ENCODE peak calls at places on chromosomes 11 and 22, in seven cellular contexts. E, I, M, U, R, Q and L are unnamed samples.
A peak's percentile ranks its signal among the peaks of the same experiment; 100 is the strongest.

GRCh38 chr11:63240098-63240497 is 3.3 kb downstream of the SLC22A25 start:
- DNase-seq in R (no peak), I (no peak), U (no peak), E (no peak), Q (no peak), M (no peak), L (no peak)

GRCh38 chr11:18066626-18067025 is 20.6 kb upstream of the TPH1 start:
- DNase-seq in I (no peak), Q (no peak), E (no peak), U (no peak), R (no peak), M (no peak), L (no peak)

GRCh38 chr11:112364962-112365481 is 104.4 kb upstream of the PLET1 start:
- DNase-seq in Q (no peak), E (peak; percentile 79), I (no peak), R (no peak), M (no peak), U (peak; percentile 51), L (no peak)

GRCh38 chr11:1854949-1855885 is 2.3 kb downstream of the LSP1 start:
- DNase-seq in Q (no peak), M (no peak), I (no peak), R (no peak), E (no peak), U (no peak), L (no peak)

GRCh38 chr11:126485021-126485781 is 129.7 kb downstream of the ST3GAL4 start:
- DNase-seq in Q (no peak), U (no peak), M (no peak), E (no peak), I (no peak), R (no peak), L (no peak)

GRCh38 chr11:45027312-45027711 is 76.6 kb upstream of the TP53I11 start:
- DNase-seq in E (no peak), U (no peak), R (no peak), M (peak; percentile 15), Q (no peak), I (no peak), L (no peak)

GRCh38 chr11:117830674-117831351 is 6.3 kb upstream of the FXYD2 start:
- DNase-seq in I (no peak), E (peak; percentile 13), Q (no peak), M (peak; percentile 63), R (no peak), U (no peak), L (no peak)

GRCh38 chr11:90717522-90717921 is 494.7 kb upstream of the CHORDC1 start:
- DNase-seq in E (no peak), R (no peak), U (no peak), Q (no peak), M (no peak), I (no peak), L (no peak)

GRCh38 chr11:87574193-87574592 is 536.5 kb downstream of the TMEM135 start:
- DNase-seq in U (no peak), M (no peak), I (no peak), R (no peak), Q (no peak), E (no peak), L (no peak)

GRCh38 chr11:326842-327580 is 6.4 kb upstream of the IFITM3 start:
- DNase-seq in E (peak; percentile 94), Q (peak; percentile 50), U (no peak), I (peak; percentile 38), R (peak; percentile 88), M (no peak), L (peak; percentile 81)

GRCh38 chr11:43835104-43835503 is 45.5 kb upstream of the ALKBH3 start:
- DNase-seq in R (no peak), U (no peak), I (no peak), E (no peak), M (no peak), Q (no peak), L (no peak)

GRCh38 chr11:75425422-75425821 is 7.6 kb downstream of the KLHL35 start:
- DNase-seq in E (no peak), U (peak; percentile 38), R (no peak), I (no peak), M (peak; percentile 93), Q (no peak), L (peak; percentile 11)

GRCh38 chr22:43014062-43014875 is 680 bp downstream of the PACSIN2 start:
- DNase-seq in M (peak; percentile 83), R (peak; percentile 73), I (no peak), Q (peak; percentile 44), U (no peak), E (peak; percentile 35), L (peak; percentile 74)

GRCh38 chr11:58574851-58575250 is 805 bp downstream of the LPXN start:
- DNase-seq in I (no peak), U (no peak), E (no peak), M (no peak), R (no peak), Q (no peak), L (no peak)

GRCh38 chr11:58222730-58223129 is 6.0 kb downstream of the OR10Q1 start:
- DNase-seq in E (no peak), Q (no peak), I (no peak), M (no peak), U (no peak), R (no peak), L (no peak)

GRCh38 chr11:111162306-111162705 is 83.2 kb upstream of the POU2AF2 start:
- DNase-seq in U (no peak), E (no peak), R (no peak), I (no peak), M (no peak), Q (no peak), L (no peak)

GRCh38 chr11:10293423-10294288 is at the start of gene SBF2:
- DNase-seq in I (peak; percentile 85), U (peak; percentile 90), R (peak; percentile 89), Q (peak; percentile 86), M (peak; percentile 94), E (peak; percentile 87), L (peak; percentile 93)

DNA sequence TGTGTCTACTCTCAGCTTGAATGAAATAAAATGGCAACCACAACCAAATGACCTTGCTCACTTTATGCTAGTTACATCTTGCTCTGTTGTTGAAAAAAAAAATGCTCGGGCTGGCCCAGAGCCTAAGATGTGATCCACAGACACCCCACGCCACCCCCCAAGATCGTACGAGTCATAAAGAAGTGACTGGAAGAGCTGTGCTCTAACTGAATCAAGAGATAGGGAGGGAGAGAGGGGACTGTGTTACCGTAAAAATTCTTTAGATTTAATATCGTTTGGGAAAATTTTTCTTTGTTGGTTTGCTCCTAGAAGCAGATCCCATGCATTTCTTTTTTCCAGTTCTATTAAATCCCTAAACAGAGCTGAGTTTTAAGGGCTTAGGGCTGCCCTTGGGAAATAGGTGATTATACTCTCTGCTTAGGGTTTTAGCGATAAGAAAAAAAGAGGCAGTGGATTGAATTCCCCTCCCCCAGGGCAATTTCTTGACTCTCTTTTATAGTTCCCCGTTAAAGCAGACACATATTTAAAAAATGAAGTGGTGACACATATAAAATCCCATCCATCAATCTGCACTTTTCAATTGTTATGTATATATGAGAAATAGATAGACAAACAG is 14.5 kb downstream of the MAML2 start:
- DNase-seq in Q (no peak), U (no peak), I (no peak), R (no peak), M (no peak), E (no peak), L (no peak)
- H3K4me1 ChIP-seq in Q (peaks cover 19% of the 10 kb centered on the region), U (peaks cover 55% of the 10 kb centered on the region), I (peaks cover 45% of the 10 kb centered on the region), R (peaks cover 74% of the 10 kb centered on the region), M (peaks cover 16% of the 10 kb centered on the region), E (no peaks in the 10 kb centered on the region), L (no peaks in the 10 kb centered on the region)

DNA sequence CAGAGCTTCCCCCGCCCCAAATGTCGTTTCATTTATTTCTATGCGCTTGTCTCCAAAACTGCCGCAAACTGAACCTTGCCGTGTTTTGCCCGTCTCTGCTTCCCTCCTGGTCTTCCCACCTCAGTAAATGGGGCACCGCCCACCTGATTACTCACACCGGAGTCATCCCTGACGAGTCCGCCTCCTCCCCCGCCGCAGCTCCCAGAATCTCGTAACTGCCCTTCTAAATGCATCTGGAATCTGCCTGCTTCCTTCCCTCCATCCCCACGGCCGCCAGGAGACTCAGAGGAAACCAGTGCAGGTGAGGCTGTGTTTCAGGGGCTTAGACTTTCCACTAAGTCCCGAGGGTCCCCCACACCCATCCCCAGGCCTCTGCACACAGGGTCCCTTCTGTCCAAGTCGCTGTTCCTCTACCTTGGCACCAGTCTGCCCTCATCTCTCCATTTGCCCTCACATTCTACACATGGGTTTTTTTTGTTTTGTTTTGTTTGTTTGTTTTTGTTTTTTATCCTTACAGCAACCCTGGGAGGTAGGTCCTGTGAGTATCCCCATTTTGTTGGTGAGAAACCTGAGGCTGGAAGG is 62.6 kb upstream of the PHF21B start:
- DNase-seq in R (no peak), M (peak; percentile 95), E (no peak), Q (no peak), I (no peak), U (peak; percentile 52), L (no peak)
- H3K9me3 ChIP-seq in R (no peaks in the 10 kb centered on the region), M (peaks cover 12% of the 10 kb centered on the region), E (no peaks in the 10 kb centered on the region), Q (no peaks in the 10 kb centered on the region), I (no peaks in the 10 kb centered on the region), U (no peaks in the 10 kb centered on the region), L (no peaks in the 10 kb centered on the region)

GRCh38 chr22:46780453-46780852 is 18.0 kb downstream of the TBC1D22A start:
- DNase-seq in R (no peak), U (no peak), Q (no peak), M (no peak), E (no peak), I (no peak), L (no peak)
- H3K4me1 ChIP-seq in R (peaks cover 32% of the 10 kb centered on the region), U (peaks cover 10% of the 10 kb centered on the region), Q (peaks cover 7% of the 10 kb centered on the region), M (peaks cover 3% of the 10 kb centered on the region), E (no peaks in the 10 kb centered on the region), I (no peaks in the 10 kb centered on the region), L (peaks cover 9% of the 10 kb centered on the region)

GRCh38 chr11:48216510-48216909 is at the start of gene OR4B1:
- DNase-seq in U (no peak), M (no peak), E (no peak), I (no peak), R (no peak), Q (no peak), L (no peak)
- H3K9me3 ChIP-seq in U (no peaks in the 10 kb centered on the region), M (peaks cover 61% of the 10 kb centered on the region), E (no peaks in the 10 kb centered on the region), I (no peaks in the 10 kb centered on the region), R (no peaks in the 10 kb centered on the region), Q (no peaks in the 10 kb centered on the region), L (no peaks in the 10 kb centered on the region)

GRCh38 chr22:28791124-28791523 is 9.2 kb downstream of the XBP1 start:
- DNase-seq in Q (no peak), R (no peak), U (no peak), I (no peak), E (no peak), M (no peak), L (no peak)
- H3K4me1 ChIP-seq in Q (peaks cover 3% of the 10 kb centered on the region), R (peaks cover 26% of the 10 kb centered on the region), U (peaks cover 15% of the 10 kb centered on the region), I (peaks cover 7% of the 10 kb centered on the region), E (no peaks in the 10 kb centered on the region), M (no peaks in the 10 kb centered on the region), L (peaks cover 10% of the 10 kb centered on the region)